ENCODE peak calls at places on chromosomes 13 and 19, in seven cellular contexts. E, C, H, D, P, V and J are unnamed samples.

GRCh38 chr13:102317593-102317992 is 84.3 kb downstream of the FGF14 start:
- DNase-seq in E (no peak), C (peak), H (no peak), D (no peak), P (no peak), V (no peak), J (no peak)

GRCh38 chr19:44552324-44552723 is 22.8 kb upstream of the CEACAM20 start:
- DNase-seq in E (peak), C (peak), H (peak), D (no peak), P (peak), V (peak), J (peak)

GRCh38 chr19:3664879-3665642 is 35.2 kb downstream of the PIP5K1C start:
- DNase-seq in E (no peak), C (no peak), H (no peak), D (no peak), P (no peak), V (no peak), J (no peak)

GRCh38 chr13:106635616-106636015 is 67.7 kb upstream of the ARGLU1 start:
- DNase-seq in E (no peak), C (no peak), H (no peak), D (no peak), P (no peak), V (no peak), J (no peak)

GRCh38 chr19:4362038-4362828 is 18.9 kb downstream of the MPND start:
- DNase-seq in E (no peak), C (no peak), H (no peak), D (no peak), P (no peak), V (no peak), J (no peak)

GRCh38 chr19:4694211-4694987 is 24.3 kb upstream of the MYDGF start:
- DNase-seq in E (peak), C (no peak), H (peak), D (no peak), P (no peak), V (no peak), J (peak)

GRCh38 chr13:57424379-57424778 is 207.2 kb upstream of the PCDH17 start:
- DNase-seq in E (no peak), C (no peak), H (no peak), D (no peak), P (peak), V (no peak), J (no peak)

GRCh38 chr19:38706792-38707511 is 37.3 kb downstream of the CAPN12 start:
- DNase-seq in E (no peak), C (no peak), H (no peak), D (no peak), P (no peak), V (no peak), J (no peak)

GRCh38 chr19:12875086-12875485 is 6.2 kb downstream of the DNASE2 start:
- DNase-seq in E (no peak), C (no peak), H (no peak), D (no peak), P (no peak), V (no peak), J (no peak)

GRCh38 chr13:51862965-51863364 is 1.2 kb downstream of the CCDC70 start:
- DNase-seq in E (no peak), C (no peak), H (no peak), D (no peak), P (no peak), V (no peak), J (no peak)

GRCh38 chr13:101258071-101258470 is 158.2 kb downstream of the NALCN start:
- DNase-seq in E (no peak), C (no peak), H (peak), D (peak), P (peak), V (no peak), J (peak)

GRCh38 chr13:104831823-104832222 is 1703.6 kb downstream of the EFNB2 start:
- DNase-seq in E (no peak), C (no peak), H (no peak), D (no peak), P (no peak), V (no peak), J (no peak)

GRCh38 chr13:30142502-30143211 is 164.7 kb downstream of the KATNAL1 start:
- DNase-seq in E (no peak), C (peak), H (peak), D (no peak), P (peak), V (no peak), J (peak)
- TF ChIP-seq JUND in E (no peak), C (peak), H (no peak), D (no peak), P (no peak), V (no peak), J (no peak)

DNA sequence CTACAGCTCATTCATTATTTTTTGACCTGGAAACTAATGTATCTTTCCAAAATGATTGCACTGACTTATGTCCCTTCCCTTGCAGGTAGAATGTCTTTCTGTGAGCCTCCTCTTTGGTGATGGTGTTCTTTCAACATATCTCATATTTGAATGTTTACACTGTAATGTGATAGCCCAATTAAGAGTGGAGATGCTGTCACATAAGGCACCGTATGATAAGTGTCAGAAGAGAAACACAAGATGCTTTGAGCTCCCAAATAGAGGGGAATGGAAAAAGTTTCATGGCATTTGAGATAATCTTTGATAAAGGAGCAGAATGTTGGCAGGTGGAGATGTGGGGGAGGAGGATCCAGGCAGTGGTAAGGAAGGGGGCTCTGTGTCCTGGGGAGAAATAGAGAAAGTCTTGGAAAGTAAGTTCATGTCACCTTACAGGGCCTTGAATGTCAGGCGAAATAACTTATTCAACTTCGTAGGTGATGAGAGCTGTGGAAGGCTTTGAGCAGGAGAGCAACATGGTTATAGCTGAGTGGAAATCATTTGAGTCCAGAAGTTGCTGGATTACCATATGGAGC is 10.2 kb upstream of the RNF113B start:
- DNase-seq in E (no peak), C (no peak), H (no peak), D (no peak), P (no peak), V (no peak), J (no peak)
- TF ChIP-seq JUND in E (no peak), C (no peak), H (no peak), D (no peak), P (no peak), V (no peak), J (no peak)

DNA sequence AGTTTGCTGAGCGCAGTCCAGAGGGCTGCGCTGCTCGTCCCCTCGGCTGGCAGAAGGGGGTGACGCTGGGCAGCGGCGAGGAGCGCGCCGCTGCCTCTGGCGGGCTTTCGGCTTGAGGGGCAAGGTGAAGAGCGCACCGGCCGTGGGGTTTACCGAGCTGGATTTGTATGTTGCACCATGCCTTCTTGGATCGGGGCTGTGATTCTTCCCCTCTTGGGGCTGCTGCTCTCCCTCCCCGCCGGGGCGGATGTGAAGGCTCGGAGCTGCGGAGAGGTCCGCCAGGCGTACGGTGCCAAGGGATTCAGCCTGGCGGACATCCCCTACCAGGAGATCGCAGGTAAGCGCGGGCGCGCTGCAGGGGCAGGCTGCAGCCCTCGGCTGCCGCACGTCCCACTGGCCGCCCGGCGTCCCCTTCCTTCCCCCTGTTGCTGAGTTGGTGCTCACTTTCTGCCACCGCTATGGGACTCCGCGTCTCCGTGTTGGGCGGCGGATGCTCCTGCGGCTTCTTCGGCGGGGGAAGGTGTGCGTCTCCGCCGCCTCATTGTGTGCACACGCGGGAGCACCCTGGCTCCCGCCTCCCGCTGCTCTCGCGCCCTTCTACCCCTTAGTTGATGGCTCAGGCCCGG is 786 bp downstream of the GPC6 start:
- DNase-seq in E (no peak), C (peak), H (no peak), D (no peak), P (peak), V (no peak), J (peak)
- TF ChIP-seq JUND in E (no peak), C (no peak), H (no peak), D (no peak), P (no peak), V (no peak), J (no peak)

GRCh38 chr19:1435378-1435989 is 2.7 kb upstream of the RPS15 start:
- DNase-seq in E (no peak), C (no peak), H (no peak), D (no peak), P (no peak), V (no peak), J (no peak)

GRCh38 chr19:1433119-1434039 is 4.8 kb upstream of the RPS15 start:
- DNase-seq in E (no peak), C (no peak), H (no peak), D (no peak), P (no peak), V (no peak), J (no peak)

GRCh38 chr19:1432507-1432887 is 5.7 kb upstream of the RPS15 start:
- DNase-seq in E (no peak), C (no peak), H (no peak), D (no peak), P (no peak), V (no peak), J (no peak)

GRCh38 chr19:1434040-1434366 is 4.2 kb upstream of the RPS15 start:
- DNase-seq in E (no peak), C (no peak), H (no peak), D (no peak), P (no peak), V (no peak), J (no peak)

DNA sequence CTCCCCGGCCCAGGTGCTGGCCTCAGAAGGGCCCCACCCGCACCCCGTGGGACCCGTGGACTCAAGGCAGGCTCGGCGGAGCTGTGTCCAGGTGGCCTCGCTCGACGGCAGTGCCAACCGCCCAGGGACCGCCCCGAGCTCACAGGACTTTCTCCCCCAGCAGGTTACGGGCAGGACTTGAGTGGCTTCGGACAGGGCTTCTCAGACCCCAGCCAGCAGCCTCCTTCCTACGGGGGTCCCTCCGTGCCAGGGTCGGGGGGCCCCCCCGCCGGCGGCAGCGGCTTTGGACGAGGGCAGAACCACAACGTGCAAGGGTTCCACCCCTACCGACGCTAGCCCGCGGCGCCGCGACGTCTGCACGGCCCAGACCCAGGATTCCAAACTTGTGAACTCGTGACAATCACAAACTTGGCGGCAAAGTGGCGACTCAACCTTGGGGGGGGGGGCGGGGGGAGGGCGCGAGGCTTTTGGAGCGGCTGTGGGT is 3.6 kb upstream of the RPS15 start:
- DNase-seq in E (no peak), C (no peak), H (no peak), D (no peak), P (no peak), V (no peak), J (no peak)
- TF ChIP-seq JUND in E (no peak), C (no peak), H (no peak), D (no peak), P (no peak), V (no peak), J (no peak)

GRCh38 chr13:80048030-80048429 is 292.9 kb downstream of the SPRY2 start:
- DNase-seq in E (no peak), C (no peak), H (no peak), D (no peak), P (no peak), V (no peak), J (no peak)

GRCh38 chr13:80050252-80050651 is 290.7 kb downstream of the SPRY2 start:
- DNase-seq in E (no peak), C (no peak), H (no peak), D (no peak), P (no peak), V (no peak), J (no peak)

GRCh38 chr13:80048802-80049201 is 292.1 kb downstream of the SPRY2 start:
- DNase-seq in E (peak), C (no peak), H (peak), D (peak), P (no peak), V (peak), J (peak)

GRCh38 chr13:80052286-80052685 is 288.6 kb downstream of the SPRY2 start:
- DNase-seq in E (no peak), C (no peak), H (no peak), D (no peak), P (no peak), V (no peak), J (no peak)

GRCh38 chr13:80047406-80047805 is 293.5 kb downstream of the SPRY2 start:
- DNase-seq in E (no peak), C (no peak), H (no peak), D (no peak), P (no peak), V (no peak), J (no peak)
- TF ChIP-seq JUND in E (no peak), C (no peak), H (no peak), D (no peak), P (no peak), V (no peak), J (no peak)

DNA sequence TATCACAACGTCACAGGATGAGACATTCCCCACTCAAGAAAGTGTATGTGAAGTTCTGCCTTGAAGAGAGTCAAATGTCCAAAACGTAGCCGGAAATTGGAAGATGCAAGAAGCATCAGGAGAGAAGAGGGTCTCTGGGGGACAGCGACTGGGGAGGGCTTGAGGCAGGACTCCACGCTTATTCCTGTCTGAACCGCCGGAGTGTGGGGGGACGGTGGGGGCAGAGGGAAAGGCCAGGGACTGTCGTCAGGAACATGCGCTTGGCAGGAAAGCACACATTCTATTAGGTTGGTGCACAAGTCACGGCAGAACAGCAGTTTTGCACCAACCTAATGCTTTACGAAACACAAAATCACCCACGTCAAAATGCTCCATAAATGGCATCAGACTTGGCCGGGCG is 95.3 kb upstream of the TM9SF2 start:
- DNase-seq in E (no peak), C (no peak), H (no peak), D (no peak), P (no peak), V (no peak), J (no peak)
- TF ChIP-seq JUND in E (no peak), C (no peak), H (no peak), D (no peak), P (no peak), V (no peak), J (no peak)

GRCh38 chr19:33375760-33376159 is 2.3 kb downstream of the CEBPG start:
- DNase-seq in E (no peak), C (no peak), H (no peak), D (no peak), P (peak), V (no peak), J (no peak)
- TF ChIP-seq JUND in E (peak), C (no peak), H (no peak), D (no peak), P (no peak), V (no peak), J (no peak)

GRCh38 chr19:32324631-32325215 is 20.7 kb upstream of the ZNF507 start:
- DNase-seq in E (no peak), C (no peak), H (no peak), D (no peak), P (no peak), V (no peak), J (no peak)
- TF ChIP-seq JUND in E (no peak), C (no peak), H (no peak), D (no peak), P (no peak), V (no peak), J (no peak)

GRCh38 chr19:52648336-52648990 is 10.3 kb upstream of the ZNF83 start:
- DNase-seq in E (no peak), C (no peak), H (no peak), D (no peak), P (no peak), V (no peak), J (no peak)
- TF ChIP-seq JUND in E (no peak), C (peak), H (no peak), D (no peak), P (no peak), V (no peak), J (no peak)